ENCODE peak calls at places on chromosomes 6 and 20, in four cellular contexts. C, K, D and S are unnamed samples.

GRCh38 chr6:34922177-34922663 is 33.2 kb downstream of the ANKS1A start:
- DNase-seq in C (peak), K (no peak), D (no peak), S (no peak)

GRCh38 chr6:40997256-40997957 is 41.6 kb downstream of the UNC5CL start:
- DNase-seq in C (peak), K (peak), D (no peak), S (no peak)

GRCh38 chr6:84764332-84765049 is at the start of gene TBX18:
- DNase-seq in C (peak), K (no peak), D (no peak), S (no peak)

GRCh38 chr6:166560222-166560621 is 26.3 kb downstream of the RAMACL start:
- DNase-seq in C (no peak), K (no peak), D (no peak), S (no peak)

GRCh38 chr6:43488667-43489276 is 11.4 kb downstream of the TJAP1 start:
- DNase-seq in C (peak), K (no peak), D (no peak), S (no peak)

GRCh38 chr6:37794825-37795224 is 24.7 kb upstream of the ZFAND3 start:
- DNase-seq in C (peak), K (no peak), D (no peak), S (no peak)

GRCh38 chr6:133502451-133503259 is 261.5 kb downstream of the EYA4 start:
- DNase-seq in C (peak), K (no peak), D (no peak), S (no peak)

GRCh38 chr20:21102252-21102609 is 3.9 kb downstream of the LINC00237 start:
- DNase-seq in C (no peak), K (no peak), D (no peak), S (no peak)

GRCh38 chr20:44153636-44154043 is 33.3 kb downstream of the JPH2 start:
- DNase-seq in C (peak), K (no peak), D (peak), S (peak)

GRCh38 chr6:143155681-143156080 is 95.0 kb downstream of the AIG1 start:
- DNase-seq in C (no peak), K (no peak), D (no peak), S (no peak)

GRCh38 chr6:163634514-163635171 is 220.1 kb downstream of the QKI start:
- DNase-seq in C (no peak), K (no peak), D (no peak), S (no peak)

GRCh38 chr6:33418690-33419291 is 884 bp upstream of the CUTA start:
- DNase-seq in C (peak), K (no peak), D (no peak), S (no peak)

GRCh38 chr6:151763938-151764680 is 43.4 kb upstream of the ESR1 start:
- DNase-seq in C (peak), K (peak), D (peak), S (no peak)

GRCh38 chr6:1667012-1667804 is 57.5 kb downstream of the FOXC1 start:
- DNase-seq in C (peak), K (no peak), D (no peak), S (no peak)

GRCh38 chr6:1708141-1708540 is 98.4 kb downstream of the FOXC1 start:
- DNase-seq in C (no peak), K (no peak), D (no peak), S (no peak)

GRCh38 chr6:34512738-34513115 is 43.4 kb downstream of the SPDEF start:
- DNase-seq in C (no peak), K (no peak), D (no peak), S (no peak)

GRCh38 chr20:32635764-32636163 is 38.0 kb downstream of the C20orf203 start:
- DNase-seq in C (no peak), K (no peak), D (no peak), S (no peak)

GRCh38 chr20:50170549-50171220 is 17.2 kb upstream of the PEDS1 start:
- DNase-seq in C (no peak), K (no peak), D (no peak), S (no peak)

GRCh38 chr6:98946877-98947410 is 802 bp downstream of the FBXL4 start:
- DNase-seq in C (peak), K (peak), D (peak), S (peak)

GRCh38 chr6:108655840-108656650 is 95.3 kb downstream of the FOXO3 start:
- DNase-seq in C (peak), K (no peak), D (no peak), S (no peak)

GRCh38 chr6:113619077-113619476 is 238.1 kb upstream of the MARCKS start:
- DNase-seq in C (peak), K (no peak), D (no peak), S (no peak)

GRCh38 chr20:859661-860294 is 26.3 kb downstream of the FAM110A start:
- DNase-seq in C (no peak), K (no peak), D (no peak), S (no peak)

GRCh38 chr6:37936909-37937308 is 117.4 kb downstream of the ZFAND3 start:
- DNase-seq in C (no peak), K (no peak), D (no peak), S (no peak)

GRCh38 chr20:57713951-57714350 is 4.1 kb upstream of the PMEPA1 start:
- DNase-seq in C (no peak), K (no peak), D (no peak), S (no peak)

GRCh38 chr6:119355890-119356289 is 6.3 kb upstream of the MAN1A1 start:
- DNase-seq in C (no peak), K (no peak), D (no peak), S (no peak)

GRCh38 chr6:150417899-150418824 is 49.4 kb downstream of the IYD start:
- DNase-seq in C (peak), K (peak), D (no peak), S (no peak)

GRCh38 chr6:3798211-3798909 is 46.8 kb upstream of the PXDC1 start:
- DNase-seq in C (peak), K (no peak), D (no peak), S (no peak)

GRCh38 chr20:50294164-50295088 is 103.8 kb downstream of the CEBPB start:
- DNase-seq in C (no peak), K (peak), D (no peak), S (no peak)

GRCh38 chr6:40892223-40892622 is 146.8 kb downstream of the UNC5CL start:
- DNase-seq in C (no peak), K (no peak), D (no peak), S (no peak)

GRCh38 chr20:38889050-38889449 is 37.2 kb upstream of the FAM83D start:
- DNase-seq in C (no peak), K (no peak), D (no peak), S (no peak)

GRCh38 chr6:135438907-135439535 is 58.5 kb downstream of the AHI1 start:
- DNase-seq in C (peak), K (peak), D (no peak), S (no peak)

GRCh38 chr6:83812595-83812994 is 40.6 kb upstream of the RIPPLY2 start:
- DNase-seq in C (no peak), K (no peak), D (no peak), S (no peak)

GRCh38 chr20:52994184-52994970 is 22.2 kb downstream of the TSHZ2 start:
- DNase-seq in C (no peak), K (no peak), D (no peak), S (no peak)

GRCh38 chr20:62792182-62792939 is 3.9 kb upstream of the MRGBP start:
- DNase-seq in C (peak), K (peak), D (no peak), S (no peak)

GRCh38 chr6:5510331-5510730 is 249.0 kb downstream of the FARS2 start:
- DNase-seq in C (no peak), K (no peak), D (no peak), S (no peak)